ENCODE peak calls at places on chromosomes 4 and X, in eight cellular contexts. I, Z, D, E, J, R, F and N are unnamed samples.

GRCh38 chrX:124720532-124720931 is 374.2 kb downstream of the SH2D1A start:
- DNase-seq in I (no peak), Z (no peak), D (no peak), E (no peak), J (no peak), R (no peak), F (no peak), N (no peak)

GRCh38 chr4:94877973-94878372 is 120.2 kb downstream of the BMPR1B start:
- DNase-seq in I (no peak), Z (no peak), D (no peak), E (peak; percentile 47), J (no peak), R (no peak), F (peak; percentile 43), N (peak; percentile 31)

GRCh38 chr4:6021831-6022606 is 3.8 kb upstream of the C4orf50 start:
- DNase-seq in I (no peak), Z (no peak), D (no peak), E (no peak), J (no peak), R (no peak), F (no peak), N (no peak)

GRCh38 chrX:29419774-29420553 is 795.4 kb upstream of the MAGEB2 start:
- DNase-seq in I (no peak), Z (no peak), D (no peak), E (no peak), J (peak; percentile 21), R (peak; percentile 71), F (peak; percentile 16), N (peak; percentile 93)

GRCh38 chr4:37561803-37562207 is 124.4 kb downstream of the RELL1 start:
- DNase-seq in I (no peak), Z (no peak), D (peak; percentile 59), E (peak; percentile 77), J (no peak), R (peak; percentile 42), F (peak; percentile 4), N (peak; percentile 91)

GRCh38 chr4:14862881-14863280 is 139.4 kb upstream of the CPEB2 start:
- DNase-seq in I (peak; percentile 57), Z (no peak), D (peak; percentile 72), E (no peak), J (no peak), R (no peak), F (no peak), N (no peak)

GRCh38 chr4:89334311-89334710 is 26.7 kb upstream of the GPRIN3 start:
- DNase-seq in I (no peak), Z (no peak), D (no peak), E (no peak), J (no peak), R (no peak), F (no peak), N (no peak)

GRCh38 chr4:42655921-42656735 is 777 bp downstream of the ATP8A1 start:
- DNase-seq in I (peak; percentile 56), Z (peak; percentile 69), D (no peak), E (peak; percentile 63), J (no peak), R (peak; percentile 36), F (peak; percentile 29), N (no peak)

GRCh38 chr4:147909225-147909624 is 177.3 kb downstream of the ARHGAP10 start:
- DNase-seq in I (no peak), Z (no peak), D (no peak), E (no peak), J (no peak), R (no peak), F (no peak), N (no peak)

GRCh38 chr4:87848622-87849351 is 16.0 kb downstream of the MEPE start:
- DNase-seq in I (peak; percentile 71), Z (peak; percentile 58), D (peak; percentile 59), E (peak; percentile 55), J (peak; percentile 51), R (peak; percentile 55), F (peak; percentile 72), N (peak; percentile 37)

GRCh38 chr4:74267998-74268606 is 40.2 kb upstream of the EPGN start:
- DNase-seq in I (no peak), Z (no peak), D (no peak), E (peak; percentile 94), J (peak; percentile 87), R (peak; percentile 14), F (peak; percentile 65), N (peak; percentile 85)

GRCh38 chr4:151219091-151219490 is 57.9 kb upstream of the PRSS48 start:
- DNase-seq in I (no peak), Z (no peak), D (no peak), E (no peak), J (no peak), R (no peak), F (no peak), N (no peak)

GRCh38 chr4:80268081-80268823 is 1.8 kb downstream of the FGF5 start:
- DNase-seq in I (peak; percentile 17), Z (peak; percentile 20), D (no peak), E (no peak), J (no peak), R (no peak), F (peak; percentile 43), N (peak; percentile 47)

GRCh38 chr4:10743357-10743756 is 58.8 kb upstream of the CLNK start:
- DNase-seq in I (no peak), Z (no peak), D (no peak), E (no peak), J (no peak), R (no peak), F (no peak), N (no peak)

GRCh38 chr4:1988327-1988724 is 20.4 kb downstream of the NELFA start:
- DNase-seq in I (no peak), Z (peak; percentile 22), D (no peak), E (no peak), J (no peak), R (no peak), F (no peak), N (no peak)

GRCh38 chr4:173332963-173333657 is 1.0 kb downstream of the HMGB2 start:
- DNase-seq in I (no peak), Z (no peak), D (no peak), E (peak; percentile 30), J (no peak), R (peak; percentile 45), F (peak; percentile 28), N (no peak)

GRCh38 chr4:173334891-173335754 is 965 bp upstream of the HMGB2 start:
- DNase-seq in I (peak; percentile 96), Z (peak; percentile 92), D (peak; percentile 94), E (peak; percentile 89), J (peak; percentile 79), R (peak; percentile 72), F (peak; percentile 85), N (peak; percentile 62)

GRCh38 chr4:173334085-173334890 is at the start of gene HMGB2:
- DNase-seq in I (peak; percentile 100), Z (peak; percentile 97), D (peak; percentile 100), E (peak; percentile 98), J (peak; percentile 99), R (peak; percentile 100), F (peak; percentile 100), N (peak; percentile 99)

GRCh38 chr4:173333658-173334084 is 487 bp downstream of the HMGB2 start:
- DNase-seq in I (peak; percentile 76), Z (peak; percentile 71), D (peak; percentile 70), E (peak; percentile 13), J (no peak), R (no peak), F (no peak), N (peak; percentile 10)

DNA sequence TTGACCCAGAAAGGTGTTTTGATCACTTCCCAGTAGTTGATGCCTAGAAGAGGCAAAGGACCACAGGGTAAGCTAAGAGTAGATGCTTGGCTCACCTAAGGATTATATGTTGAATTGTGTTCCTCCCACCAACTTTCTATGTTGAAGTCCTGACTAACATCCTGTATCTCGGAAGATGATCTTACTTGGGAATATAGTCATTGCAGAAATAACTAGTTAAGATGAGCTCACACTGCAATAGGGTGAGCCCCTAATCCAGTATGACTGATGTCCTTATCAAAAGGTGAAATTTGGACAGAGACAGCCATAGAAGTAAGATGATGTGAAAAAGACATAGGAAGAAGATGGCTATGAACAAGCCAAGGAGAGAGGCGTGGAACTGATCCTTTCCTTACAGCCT is 3.3 kb upstream of the HMGB2 start:
- DNase-seq in I (no peak), Z (no peak), D (no peak), E (peak; percentile 21), J (no peak), R (no peak), F (no peak), N (no peak)
- H3K4me2 ChIP-seq in I (no peak overlapping the region), Z (no peak overlapping the region), D (no peak overlapping the region), E (no peak overlapping the region), J (no peak overlapping the region), R (no peak overlapping the region), F (no peak overlapping the region), N (no peak overlapping the region)

DNA sequence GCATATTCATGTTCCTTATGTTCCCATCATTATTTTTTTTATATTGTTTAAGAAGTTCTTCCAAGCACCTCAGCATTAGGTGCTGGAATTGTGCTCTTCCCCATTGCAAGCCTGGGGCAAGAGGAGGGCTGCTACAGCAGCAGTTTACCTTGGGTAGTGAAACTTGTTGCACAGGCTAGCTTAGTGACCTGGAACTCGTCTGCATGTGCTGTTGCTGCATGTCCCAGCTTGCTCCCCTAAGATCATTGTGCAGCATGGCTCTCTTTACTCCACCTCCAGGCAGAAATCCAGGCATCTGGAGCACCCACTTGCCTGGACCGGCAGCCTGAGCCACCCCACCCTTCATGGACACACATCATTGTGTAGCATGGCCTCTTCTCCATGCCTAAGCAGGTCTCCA is 776.0 kb downstream of the GLUD2 start:
- DNase-seq in I (no peak), Z (no peak), D (no peak), E (no peak), J (no peak), R (no peak), F (no peak), N (no peak)
- H3K4me2 ChIP-seq in I (no peak overlapping the region), Z (no peak overlapping the region), D (no peak overlapping the region), E (no peak overlapping the region), J (no peak overlapping the region), R (no peak overlapping the region), F (no peak overlapping the region), N (no peak overlapping the region)

GRCh38 chrX:53732797-53733196 is 46.3 kb upstream of the HUWE1 start:
- DNase-seq in I (no peak), Z (no peak), D (no peak), E (no peak), J (no peak), R (no peak), F (no peak), N (no peak)
- H3K4me2 ChIP-seq in I (no peak overlapping the region), Z (no peak overlapping the region), D (no peak overlapping the region), E (no peak overlapping the region), J (no peak overlapping the region), R (no peak overlapping the region), F (no peak overlapping the region), N (no peak overlapping the region)

GRCh38 chrX:10166248-10166716 is 9.5 kb downstream of the CLCN4 start:
- DNase-seq in I (no peak), Z (no peak), D (peak; percentile 73), E (no peak), J (no peak), R (no peak), F (no peak), N (no peak)

GRCh38 chrX:10166731-10167149 is 10.0 kb downstream of the CLCN4 start:
- DNase-seq in I (no peak), Z (no peak), D (no peak), E (no peak), J (no peak), R (no peak), F (no peak), N (no peak)

GRCh38 chrX:10169180-10169579 is 12.4 kb downstream of the CLCN4 start:
- DNase-seq in I (no peak), Z (no peak), D (no peak), E (no peak), J (no peak), R (no peak), F (no peak), N (no peak)

GRCh38 chrX:10168226-10168625 is 11.5 kb downstream of the CLCN4 start:
- DNase-seq in I (no peak), Z (no peak), D (no peak), E (no peak), J (no peak), R (no peak), F (no peak), N (no peak)

GRCh38 chrX:10167573-10167972 is 10.8 kb downstream of the CLCN4 start:
- DNase-seq in I (no peak), Z (no peak), D (no peak), E (no peak), J (no peak), R (no peak), F (no peak), N (no peak)
- H3K4me2 ChIP-seq in I (no peak overlapping the region), Z (no peak overlapping the region), D (no peak overlapping the region), E (no peak overlapping the region), J (no peak overlapping the region), R (no peak overlapping the region), F (no peak overlapping the region), N (no peak overlapping the region)